ENCODE peak calls at places on chromosomes 7 and 10, in six cellular contexts. Q is HEK293T, F is SK-N-SH, J is cardiac muscle cell, S is HCT116, V is GM18507. A is an unnamed sample.

GRCh38 chr7:46387646-46388045 is 466.6 kb upstream of the IGFBP3 start:
- DNase-seq in Q (no peak), F (no peak), J (peak), S (no peak), V (no peak), A (no peak)

GRCh38 chr10:52308251-52309031 is 5.6 kb upstream of the DKK1 start:
- DNase-seq in Q (peak), F (peak), J (peak), S (no peak), V (peak), A (peak)

GRCh38 chr7:43148161-43148731 is 35.8 kb downstream of the HECW1 start:
- DNase-seq in Q (no peak), F (no peak), J (no peak), S (no peak), V (no peak), A (no peak)

GRCh38 chr10:12513775-12514663 is 164.7 kb downstream of the CAMK1D start:
- DNase-seq in Q (no peak), F (peak), J (peak), S (no peak), V (no peak), A (no peak)

GRCh38 chr7:135143874-135144668 is 3.8 kb upstream of the TMEM140 start:
- DNase-seq in Q (no peak), F (no peak), J (peak), S (no peak), V (no peak), A (no peak)

GRCh38 chr7:138979226-138979979 is 1.8 kb downstream of the KIAA1549 start:
- DNase-seq in Q (peak), F (peak), J (peak), S (peak), V (no peak), A (no peak)

GRCh38 chr10:78042752-78043104 is 9.1 kb downstream of the RPS24 start:
- DNase-seq in Q (no peak), F (no peak), J (no peak), S (no peak), V (no peak), A (no peak)

GRCh38 chr7:130140551-130141160 is 64.5 kb downstream of the TMEM209 start:
- DNase-seq in Q (no peak), F (no peak), J (no peak), S (no peak), V (no peak), A (no peak)

GRCh38 chr7:30817060-30817770 is 46.0 kb downstream of the MINDY4 start:
- DNase-seq in Q (no peak), F (no peak), J (no peak), S (no peak), V (no peak), A (no peak)

A was measured in hepatocyte.